ENCODE peak calls at places on chromosomes 5 and 9, in eight cellular contexts. H is HT1080; Z is KBM-7; N is cardiac muscle cell; X is iPS-NIHi11; W is posterior cingulate gyrus; F is activated T-helper 1 cell treated with anti-CD3 and anti-CD28 coated beads, Interleukin-2, amount 50 U/mL, for 16 hours; J is T-cell. D is an unnamed sample.

GRCh38 chr9:135583686-135584011 is 22.1 kb downstream of the PAEP start:
- DNase-seq in H (no peak), Z (no peak), N (no peak), X (no peak), W (no peak), F (no peak), J (no peak), D (no peak)

GRCh38 chr9:87594218-87594617 is 96.6 kb downstream of the DAPK1 start:
- DNase-seq in H (no peak), Z (no peak), N (no peak), X (no peak), W (no peak), F (no peak), J (no peak), D (no peak)

GRCh38 chr9:73074176-73074708 is 77.4 kb upstream of the ANXA1 start:
- DNase-seq in H (no peak), Z (no peak), N (no peak), X (no peak), W (no peak), F (no peak), J (no peak), D (no peak)

GRCh38 chr9:86772289-86772982 is 174.9 kb downstream of the GAS1 start:
- DNase-seq in H (no peak), Z (no peak), N (no peak), X (no peak), W (no peak), F (no peak), J (no peak), D (no peak)

GRCh38 chr5:178994580-178995340 is at the start of gene GRM6:
- DNase-seq in H (no peak), Z (no peak), N (peak), X (peak), W (no peak), F (no peak), J (no peak), D (no peak)

GRCh38 chr9:93116049-93116961 is 17.7 kb downstream of the NINJ1 start:
- DNase-seq in H (peak), Z (no peak), N (no peak), X (peak), W (peak), F (no peak), J (no peak), D (peak)

GRCh38 chr5:172795401-172795977 is 24.5 kb upstream of the DUSP1 start:
- DNase-seq in H (peak), Z (no peak), N (no peak), X (no peak), W (no peak), F (no peak), J (no peak), D (peak)

GRCh38 chr9:36207546-36208012 is 16.9 kb downstream of the CLTA start:
- DNase-seq in H (no peak), Z (peak), N (no peak), X (no peak), W (no peak), F (no peak), J (no peak), D (no peak)

GRCh38 chr5:148386041-148386440 is 2.3 kb downstream of the FBXO38 start:
- DNase-seq in H (peak), Z (no peak), N (no peak), X (no peak), W (no peak), F (no peak), J (no peak), D (no peak)

GRCh38 chr9:121884057-121884512 is 209.0 kb downstream of the TTLL11 start:
- DNase-seq in H (no peak), Z (no peak), N (no peak), X (peak), W (no peak), F (no peak), J (no peak), D (no peak)

GRCh38 chr5:135008981-135009735 is 24.9 kb downstream of the PITX1 start:
- DNase-seq in H (no peak), Z (no peak), N (no peak), X (peak), W (no peak), F (no peak), J (no peak), D (no peak)

GRCh38 chr5:6758201-6758600 is 45.0 kb downstream of the TENT4A start:
- DNase-seq in H (no peak), Z (no peak), N (no peak), X (no peak), W (no peak), F (no peak), J (no peak), D (no peak)

GRCh38 chr5:180072256-180072548 is 643 bp upstream of the RNF130 start:
- DNase-seq in H (no peak), Z (no peak), N (no peak), X (no peak), W (no peak), F (no peak), J (no peak), D (no peak)

GRCh38 chr5:58133631-58134296 is 326.1 kb downstream of the PLK2 start:
- DNase-seq in H (no peak), Z (no peak), N (no peak), X (no peak), W (no peak), F (no peak), J (no peak), D (no peak)

D was measured in left colon.